ENCODE peak calls at places on chromosomes 3 and 15, in ten cellular contexts. B, A, F, X, Q, M, O, L, G and P are unnamed samples.

GRCh38 chr3:137765310-137766033 is 1.4 kb downstream of the SOX14 start:
- DNase-seq in B (no peak), A (peak), F (no peak), X (no peak), Q (no peak), M (no peak), O (no peak), L (no peak), G (no peak), P (no peak)

GRCh38 chr3:53083496-53083895 is 37.6 kb upstream of the SFMBT1 start:
- DNase-seq in B (no peak), A (no peak), F (no peak), X (no peak), Q (no peak), M (no peak), O (no peak), L (no peak), G (peak), P (no peak)

GRCh38 chr15:67746022-67746421 is 79.3 kb upstream of the SKOR1 start:
- DNase-seq in B (no peak), A (no peak), F (no peak), X (no peak), Q (no peak), M (no peak), O (no peak), L (no peak), G (no peak), P (no peak)

GRCh38 chr3:52030725-52031330 is 25.5 kb downstream of the DUSP7 start:
- DNase-seq in B (no peak), A (no peak), F (no peak), X (no peak), Q (no peak), M (no peak), O (no peak), L (no peak), G (no peak), P (no peak)

GRCh38 chr15:33111051-33111451 is 83.5 kb downstream of the FMN1 start:
- DNase-seq in B (no peak), A (no peak), F (no peak), X (no peak), Q (no peak), M (no peak), O (no peak), L (no peak), G (no peak), P (no peak)

GRCh38 chr15:63491116-63491817 is 13.1 kb upstream of the USP3 start:
- DNase-seq in B (no peak), A (peak), F (no peak), X (no peak), Q (no peak), M (no peak), O (no peak), L (peak), G (no peak), P (no peak)

GRCh38 chr15:41334293-41335120 is 1.8 kb downstream of the NUSAP1 start:
- DNase-seq in B (peak), A (no peak), F (no peak), X (no peak), Q (no peak), M (no peak), O (no peak), L (no peak), G (no peak), P (no peak)

GRCh38 chr3:165389064-165389463 is 192.9 kb upstream of the SLITRK3 start:
- DNase-seq in B (no peak), A (no peak), F (no peak), X (no peak), Q (no peak), M (no peak), O (no peak), L (no peak), G (no peak), P (no peak)

GRCh38 chr3:61830111-61830400 is 268.7 kb downstream of the PTPRG start:
- DNase-seq in B (no peak), A (no peak), F (no peak), X (no peak), Q (no peak), M (no peak), O (no peak), L (no peak), G (no peak), P (no peak)

GRCh38 chr3:138950006-138950644 is 3.1 kb downstream of the FOXL2NB start:
- DNase-seq in B (no peak), A (peak), F (peak), X (no peak), Q (no peak), M (no peak), O (no peak), L (no peak), G (no peak), P (peak)

GRCh38 chr15:77023576-77024272 is 28.8 kb downstream of the PSTPIP1 start:
- DNase-seq in B (no peak), A (no peak), F (no peak), X (no peak), Q (no peak), M (no peak), O (no peak), L (peak), G (peak), P (no peak)

GRCh38 chr3:7927015-7927414 is 574.6 kb upstream of the LMCD1 start:
- DNase-seq in B (no peak), A (no peak), F (no peak), X (no peak), Q (no peak), M (no peak), O (no peak), L (no peak), G (no peak), P (no peak)

GRCh38 chr3:64148955-64149653 is 76.2 kb downstream of the PRICKLE2 start:
- DNase-seq in B (no peak), A (no peak), F (no peak), X (no peak), Q (no peak), M (no peak), O (no peak), L (no peak), G (no peak), P (no peak)

GRCh38 chr3:107919239-107919638 is 171.6 kb downstream of the CD47 start:
- DNase-seq in B (no peak), A (no peak), F (no peak), X (no peak), Q (no peak), M (no peak), O (no peak), L (no peak), G (no peak), P (no peak)

GRCh38 chr3:63853106-63853505 is 10.5 kb downstream of the THOC7 start:
- DNase-seq in B (no peak), A (no peak), F (no peak), X (no peak), Q (no peak), M (no peak), O (no peak), L (no peak), G (no peak), P (no peak)

GRCh38 chr3:40623567-40623966 is 98.8 kb downstream of the ZNF621 start:
- DNase-seq in B (peak), A (peak), F (no peak), X (no peak), Q (no peak), M (peak), O (no peak), L (peak), G (peak), P (peak)

GRCh38 chr15:85094685-85095084 is 113.0 kb downstream of the PDE8A start:
- DNase-seq in B (no peak), A (no peak), F (no peak), X (no peak), Q (no peak), M (no peak), O (no peak), L (no peak), G (no peak), P (no peak)

GRCh38 chr15:96307856-96308394 is 22.6 kb upstream of the NR2F2 start:
- DNase-seq in B (no peak), A (no peak), F (no peak), X (no peak), Q (no peak), M (no peak), O (no peak), L (no peak), G (no peak), P (no peak)

GRCh38 chr3:83946554-83946953 is 1012.2 kb upstream of the CADM2 start:
- DNase-seq in B (no peak), A (no peak), F (peak), X (no peak), Q (no peak), M (no peak), O (no peak), L (no peak), G (no peak), P (peak)

GRCh38 chr3:138938056-138938876 is 8.7 kb downstream of the FOXL2 start:
- DNase-seq in B (no peak), A (peak), F (no peak), X (no peak), Q (no peak), M (no peak), O (no peak), L (no peak), G (no peak), P (no peak)

GRCh38 chr15:25830844-25831443 is 32.2 kb downstream of the ATP10A start:
- DNase-seq in B (no peak), A (no peak), F (no peak), X (no peak), Q (no peak), M (no peak), O (no peak), L (no peak), G (peak), P (no peak)

GRCh38 chr3:71052725-71053124 is 530.8 kb downstream of the FOXP1 start:
- DNase-seq in B (no peak), A (no peak), F (no peak), X (no peak), Q (no peak), M (no peak), O (no peak), L (no peak), G (no peak), P (no peak)

GRCh38 chr3:124137264-124137663 is 145.3 kb upstream of the ROPN1 start:
- DNase-seq in B (no peak), A (no peak), F (no peak), X (no peak), Q (no peak), M (no peak), O (no peak), L (no peak), G (no peak), P (no peak)

GRCh38 chr3:58059349-58060321 is 51.4 kb downstream of the FLNB start:
- DNase-seq in B (no peak), A (no peak), F (peak), X (no peak), Q (no peak), M (no peak), O (peak), L (no peak), G (peak), P (no peak)

GRCh38 chr3:68249265-68249664 is 594.9 kb upstream of the SUCLG2 start:
- DNase-seq in B (peak), A (no peak), F (no peak), X (no peak), Q (no peak), M (no peak), O (no peak), L (no peak), G (no peak), P (no peak)

GRCh38 chr3:66592061-66592875 is 91.4 kb upstream of the LRIG1 start:
- DNase-seq in B (no peak), A (no peak), F (no peak), X (no peak), Q (no peak), M (no peak), O (no peak), L (no peak), G (no peak), P (no peak)

GRCh38 chr3:71813073-71813472 is 28.1 kb upstream of the PROK2 start:
- DNase-seq in B (no peak), A (no peak), F (no peak), X (no peak), Q (no peak), M (no peak), O (no peak), L (no peak), G (no peak), P (no peak)

GRCh38 chr3:166283856-166284255 is 446.6 kb upstream of the BCHE start:
- DNase-seq in B (no peak), A (no peak), F (no peak), X (no peak), Q (no peak), M (no peak), O (no peak), L (no peak), G (no peak), P (no peak)

GRCh38 chr15:77589839-77590238 is 42.9 kb downstream of the LINGO1 start:
- DNase-seq in B (no peak), A (no peak), F (no peak), X (no peak), Q (peak), M (no peak), O (peak), L (no peak), G (no peak), P (peak)

GRCh38 chr3:39531681-39532080 is 64.2 kb downstream of the MOBP start:
- DNase-seq in B (no peak), A (no peak), F (no peak), X (no peak), Q (no peak), M (no peak), O (peak), L (no peak), G (no peak), P (peak)

GRCh38 chr15:40754883-40755815 is at the start of gene RMDN3:
- DNase-seq in B (peak), A (peak), F (peak), X (peak), Q (peak), M (peak), O (peak), L (peak), G (peak), P (peak)

GRCh38 chr15:22874256-22874655 is 35.8 kb downstream of the NIPA2 start:
- DNase-seq in B (no peak), A (no peak), F (no peak), X (no peak), Q (no peak), M (no peak), O (no peak), L (peak), G (no peak), P (no peak)

GRCh38 chr15:39381517-39381916 is 199.4 kb upstream of the THBS1 start:
- DNase-seq in B (peak), A (no peak), F (no peak), X (no peak), Q (no peak), M (no peak), O (no peak), L (no peak), G (no peak), P (no peak)

GRCh38 chr15:48178612-48178931 is 477 bp upstream of the MYEF2 start:
- DNase-seq in B (no peak), A (no peak), F (no peak), X (no peak), Q (no peak), M (no peak), O (no peak), L (no peak), G (no peak), P (no peak)

GRCh38 chr3:108088697-108089096 is 2.1 kb downstream of the CD47 start:
- DNase-seq in B (peak), A (no peak), F (no peak), X (no peak), Q (no peak), M (no peak), O (no peak), L (no peak), G (no peak), P (peak)

GRCh38 chr3:152559246-152559645 is 275.7 kb upstream of the P2RY1 start:
- DNase-seq in B (no peak), A (no peak), F (no peak), X (no peak), Q (no peak), M (no peak), O (no peak), L (no peak), G (no peak), P (no peak)

DNA sequence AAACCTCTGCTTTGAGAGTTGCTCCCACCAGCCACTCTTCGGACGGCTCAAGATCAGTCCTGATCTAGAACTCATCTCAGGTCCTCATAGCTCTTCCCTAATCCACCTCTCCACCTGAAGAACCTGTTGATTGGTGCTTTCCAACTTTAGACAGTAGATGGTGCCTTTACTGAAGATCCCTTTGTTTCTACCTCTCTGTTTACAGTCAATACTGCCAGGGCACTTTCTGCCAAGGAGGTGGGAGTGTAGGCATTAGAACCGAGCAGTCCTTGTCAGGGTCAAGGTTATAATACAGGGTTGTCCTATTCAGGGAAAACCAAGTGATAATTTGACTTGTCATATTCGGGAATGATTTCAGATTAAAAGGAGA is 1.2 kb downstream of the CGNL1 start:
- DNase-seq in B (no peak), A (no peak), F (no peak), X (no peak), Q (no peak), M (no peak), O (no peak), L (no peak), G (no peak), P (peak)
- TF ChIP-seq CTCF in B (no peak), A (no peak), F (no peak), X (no peak), Q (no peak), M (no peak), O (peak), L (no peak), G (no peak), P (no peak)

GRCh38 chr3:148366743-148367410 is 330.8 kb upstream of the AGTR1 start:
- DNase-seq in B (peak), A (no peak), F (no peak), X (no peak), Q (no peak), M (no peak), O (no peak), L (no peak), G (no peak), P (no peak)
- TF ChIP-seq CTCF in B (peak), A (no peak), F (no peak), X (no peak), Q (peak), M (no peak), O (peak), L (no peak), G (no peak), P (peak)

GRCh38 chr3:153669527-153669926 is 451.7 kb upstream of the ARHGEF26 start:
- DNase-seq in B (no peak), A (no peak), F (no peak), X (no peak), Q (no peak), M (no peak), O (no peak), L (no peak), G (no peak), P (no peak)
- TF ChIP-seq CTCF in B (no peak), A (no peak), F (no peak), X (no peak), Q (peak), M (no peak), O (no peak), L (no peak), G (no peak), P (peak)

GRCh38 chr15:86915811-86916331 is 836.2 kb downstream of the AGBL1 start:
- DNase-seq in B (peak), A (no peak), F (peak), X (no peak), Q (peak), M (no peak), O (peak), L (no peak), G (peak), P (peak)
- TF ChIP-seq CTCF in B (peak), A (no peak), F (peak), X (peak), Q (peak), M (no peak), O (peak), L (peak), G (peak), P (no peak)

DNA sequence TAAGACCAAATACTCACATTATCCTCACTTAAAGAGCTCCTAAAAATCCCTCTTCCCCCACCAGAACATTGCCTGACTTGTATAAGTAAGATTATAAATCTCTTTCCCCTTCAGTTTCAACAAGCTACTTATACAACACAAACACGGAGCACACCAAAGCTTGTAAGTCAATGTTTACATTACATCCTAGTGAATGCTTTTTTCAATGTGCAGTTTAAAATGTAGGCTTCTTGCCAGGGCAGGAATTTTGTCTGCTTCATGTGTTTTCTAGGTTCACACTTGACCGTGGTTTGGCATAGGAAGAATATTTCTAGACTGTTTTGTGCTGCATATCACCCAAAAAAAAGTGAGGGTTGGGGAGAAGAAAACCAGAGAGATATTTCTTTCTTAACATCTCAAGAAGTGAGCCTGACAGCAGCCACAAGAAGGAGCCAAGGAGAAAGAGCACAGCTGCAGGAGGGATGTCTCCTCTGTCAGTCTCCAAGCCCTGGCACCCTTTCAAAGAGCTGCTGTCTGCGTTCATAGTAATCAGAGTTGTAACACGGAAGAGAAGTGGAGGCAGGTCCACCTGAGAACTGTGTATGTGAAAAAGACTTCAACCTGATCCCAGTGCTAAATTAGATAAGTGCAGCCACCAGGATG is 255.8 kb downstream of the MEIS2 start:
- DNase-seq in B (no peak), A (no peak), F (no peak), X (no peak), Q (no peak), M (no peak), O (peak), L (no peak), G (no peak), P (no peak)
- TF ChIP-seq CTCF in B (no peak), A (no peak), F (no peak), X (no peak), Q (no peak), M (no peak), O (no peak), L (no peak), G (no peak), P (no peak)

GRCh38 chr3:194300392-194300758 is 50.8 kb downstream of the CPN2 start:
- DNase-seq in B (no peak), A (no peak), F (peak), X (peak), Q (no peak), M (no peak), O (peak), L (peak), G (peak), P (no peak)
- TF ChIP-seq CTCF in B (no peak), A (no peak), F (peak), X (peak), Q (no peak), M (no peak), O (peak), L (no peak), G (no peak), P (no peak)

GRCh38 chr3:115912372-115912771 is 289.1 kb downstream of the GAP43 start:
- DNase-seq in B (no peak), A (no peak), F (no peak), X (no peak), Q (no peak), M (no peak), O (no peak), L (no peak), G (peak), P (no peak)

GRCh38 chr3:115918900-115919299 is 295.6 kb downstream of the GAP43 start:
- DNase-seq in B (no peak), A (no peak), F (no peak), X (no peak), Q (no peak), M (no peak), O (no peak), L (no peak), G (no peak), P (no peak)

GRCh38 chr3:115915061-115915460 is 291.8 kb downstream of the GAP43 start:
- DNase-seq in B (no peak), A (no peak), F (no peak), X (no peak), Q (no peak), M (no peak), O (no peak), L (no peak), G (no peak), P (no peak)

GRCh38 chr3:115916866-115917265 is 293.6 kb downstream of the GAP43 start:
- DNase-seq in B (no peak), A (no peak), F (no peak), X (no peak), Q (no peak), M (no peak), O (no peak), L (no peak), G (no peak), P (no peak)

DNA sequence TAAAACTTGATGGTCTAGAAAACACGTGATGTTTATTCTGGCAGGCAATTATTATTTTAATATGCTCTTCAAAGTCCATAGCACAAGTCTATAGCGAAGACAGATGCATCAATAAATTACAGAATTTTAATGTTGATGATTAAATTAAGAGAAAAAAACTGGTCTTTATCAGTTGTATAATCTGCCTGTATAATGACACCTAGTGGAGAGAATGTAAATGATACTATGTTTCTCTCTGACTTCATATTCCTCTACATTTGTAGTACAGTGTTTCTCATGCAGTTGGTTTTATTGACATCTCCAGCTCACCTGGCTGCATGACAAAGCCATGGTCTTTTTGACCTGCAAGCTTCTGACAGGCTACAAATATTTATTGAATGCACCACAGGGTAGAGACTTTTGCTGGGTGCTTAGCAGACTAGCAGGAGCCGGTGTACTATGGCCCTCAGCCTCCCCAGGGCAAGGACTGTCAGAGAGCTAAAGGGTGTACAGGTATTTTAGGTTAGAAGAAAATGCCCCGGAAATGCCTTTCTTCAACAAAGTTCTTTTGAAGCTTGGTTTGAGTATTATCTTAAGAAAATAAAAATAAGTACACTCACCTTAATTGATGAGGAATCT is 289.9 kb downstream of the GAP43 start:
- DNase-seq in B (no peak), A (no peak), F (no peak), X (no peak), Q (no peak), M (no peak), O (peak), L (no peak), G (no peak), P (no peak)
- TF ChIP-seq CTCF in B (no peak), A (no peak), F (peak), X (no peak), Q (peak), M (no peak), O (peak), L (no peak), G (no peak), P (no peak)